ENCODE peak calls at places on chromosomes 12 and 14, in five cellular contexts. Q is A673; H is stimulated activated naive CD4-positive, alpha-beta T cell; X is GM04504; O is stimulated activated naive CD8-positive, alpha-beta T cell treated with anti-CD3 and anti-CD28 coated beads, Interleukin-15, Interleukin-2, amounts not matched to agents 100 U/mL and 50 U/mL, for 24 hours. P is an unnamed sample.

GRCh38 chr14:96264850-96265249 is 8.8 kb downstream of the BDKRB1 start:
- DNase-seq in Q (peak), H (no peak), X (no peak), O (no peak), P (no peak)

GRCh38 chr12:44296624-44297197 is 460.8 kb downstream of the TMEM117 start:
- DNase-seq in Q (no peak), H (no peak), X (no peak), O (no peak), P (no peak)

GRCh38 chr12:88063375-88063774 is 34.2 kb upstream of the C12orf50 start:
- DNase-seq in Q (peak), H (no peak), X (no peak), O (no peak), P (no peak)

GRCh38 chr12:52037248-52037861 is 13.9 kb upstream of the NR4A1 start:
- DNase-seq in Q (peak), H (no peak), X (no peak), O (peak), P (no peak)

GRCh38 chr12:50505386-50505827 is 622 bp downstream of the DIP2B start:
- DNase-seq in Q (peak), H (peak), X (no peak), O (peak), P (no peak)

GRCh38 chr12:25041006-25041741 is 92.3 kb upstream of the BCAT1 start:
- DNase-seq in Q (no peak), H (no peak), X (no peak), O (no peak), P (no peak)

GRCh38 chr12:13196302-13196921 is at the start of gene EMP1:
- DNase-seq in Q (peak), H (peak), X (peak), O (peak), P (peak)

GRCh38 chr12:71000748-71001147 is 80.2 kb upstream of the PTPRR start:
- DNase-seq in Q (no peak), H (no peak), X (no peak), O (no peak), P (no peak)

GRCh38 chr12:8951744-8952143 is 2.3 kb upstream of the M6PR start:
- DNase-seq in Q (no peak), H (peak), X (no peak), O (peak), P (no peak)

GRCh38 chr12:70332236-70332635 is 33.9 kb upstream of the KCNMB4 start:
- DNase-seq in Q (no peak), H (no peak), X (no peak), O (no peak), P (no peak)

GRCh38 chr12:49061157-49061650 is 610 bp upstream of the KMT2D start:
- DNase-seq in Q (no peak), H (no peak), X (no peak), O (no peak), P (no peak)

GRCh38 chr12:95402096-95402495 is 71.9 kb upstream of the METAP2 start:
- DNase-seq in Q (no peak), H (no peak), X (no peak), O (no peak), P (no peak)

GRCh38 chr14:53953002-53953827 is 3.4 kb downstream of the BMP4 start:
- DNase-seq in Q (peak), H (peak), X (no peak), O (peak), P (peak)

GRCh38 chr12:122886161-122886560 is 9.8 kb downstream of the VPS37B start:
- DNase-seq in Q (no peak), H (no peak), X (no peak), O (no peak), P (no peak)

GRCh38 chr12:1913377-1914115 is 4.9 kb downstream of the CACNA2D4 start:
- DNase-seq in Q (no peak), H (no peak), X (no peak), O (no peak), P (no peak)

GRCh38 chr14:22466520-22466919 is 122.5 kb downstream of the DAD1 start:
- DNase-seq in Q (no peak), H (no peak), X (no peak), O (no peak), P (no peak)

GRCh38 chr12:131862600-131862993 is 31.8 kb upstream of the ULK1 start:
- DNase-seq in Q (no peak), H (no peak), X (no peak), O (no peak), P (no peak)

GRCh38 chr12:57845478-57846284 is 848 bp downstream of the CTDSP2 start:
- DNase-seq in Q (peak), H (peak), X (no peak), O (peak), P (peak)

P was measured in Right ventricle myocardium inferior.